ENCODE peak calls at places on chromosomes 6 and 20, in seven cellular contexts. One of them, this sample, is unnamed.

GRCh38 chr20:41275181-41275793 is 42.2 kb downstream of the ZHX3 start:
- DNase-seq in spleen: no peak
- DNase-seq in choroid plexus epithelial cell: peak
- DNase-seq in right lobe of liver: no peak
- DNase-seq in WTC11: no peak
- DNase-seq in A549: no peak
- DNase-seq in progenitor cell of endocrine pancreas: no peak
- DNase-seq in this sample: no peak

GRCh38 chr20:4666001-4666470 is 55.7 kb upstream of the PRND start:
- DNase-seq in choroid plexus epithelial cell: peak
- DNase-seq in A549: no peak
- DNase-seq in WTC11: no peak
- DNase-seq in right lobe of liver: no peak
- DNase-seq in spleen: no peak
- DNase-seq in progenitor cell of endocrine pancreas: no peak
- DNase-seq in this sample: peak

GRCh38 chr6:155221086-155221485 is 42.7 kb upstream of the CLDN20 start:
- DNase-seq in choroid plexus epithelial cell: no peak
- DNase-seq in right lobe of liver: no peak
- DNase-seq in spleen: no peak
- DNase-seq in progenitor cell of endocrine pancreas: no peak
- DNase-seq in WTC11: no peak
- DNase-seq in A549: no peak
- DNase-seq in this sample: peak

GRCh38 chr6:100879317-100879716 is 1.8 kb downstream of the ASCC3 start:
- DNase-seq in right lobe of liver: no peak
- DNase-seq in WTC11: no peak
- DNase-seq in spleen: no peak
- DNase-seq in progenitor cell of endocrine pancreas: no peak
- DNase-seq in A549: no peak
- DNase-seq in choroid plexus epithelial cell: no peak
- DNase-seq in this sample: no peak

GRCh38 chr20:49768204-49769124 is 44.2 kb upstream of the SLC9A8 start:
- DNase-seq in right lobe of liver: peak
- DNase-seq in progenitor cell of endocrine pancreas: no peak
- DNase-seq in choroid plexus epithelial cell: peak
- DNase-seq in spleen: no peak
- DNase-seq in WTC11: peak
- DNase-seq in A549: peak
- DNase-seq in this sample: peak

GRCh38 chr20:34689486-34689885 is 12.6 kb upstream of the PIGU start:
- DNase-seq in WTC11: no peak
- DNase-seq in A549: no peak
- DNase-seq in choroid plexus epithelial cell: peak
- DNase-seq in right lobe of liver: no peak
- DNase-seq in progenitor cell of endocrine pancreas: no peak
- DNase-seq in spleen: no peak
- DNase-seq in this sample: no peak

GRCh38 chr6:157546366-157546765 is 165.4 kb downstream of the ZDHHC14 start:
- DNase-seq in choroid plexus epithelial cell: peak
- DNase-seq in A549: no peak
- DNase-seq in WTC11: no peak
- DNase-seq in spleen: no peak
- DNase-seq in right lobe of liver: no peak
- DNase-seq in progenitor cell of endocrine pancreas: no peak
- DNase-seq in this sample: no peak

GRCh38 chr20:62661647-62662046 is 19.3 kb downstream of the SLCO4A1 start:
- DNase-seq in right lobe of liver: no peak
- DNase-seq in progenitor cell of endocrine pancreas: no peak
- DNase-seq in spleen: no peak
- DNase-seq in WTC11: no peak
- DNase-seq in choroid plexus epithelial cell: no peak
- DNase-seq in A549: no peak
- DNase-seq in this sample: no peak

GRCh38 chr6:14612016-14612415 is 494.4 kb downstream of the CD83 start:
- DNase-seq in spleen: no peak
- DNase-seq in right lobe of liver: no peak
- DNase-seq in A549: no peak
- DNase-seq in progenitor cell of endocrine pancreas: no peak
- DNase-seq in WTC11: no peak
- DNase-seq in choroid plexus epithelial cell: no peak
- DNase-seq in this sample: no peak

GRCh38 chr20:62662422-62662821 is 20.1 kb downstream of the SLCO4A1 start:
- DNase-seq in WTC11: no peak
- DNase-seq in A549: no peak
- DNase-seq in choroid plexus epithelial cell: peak
- DNase-seq in spleen: no peak
- DNase-seq in right lobe of liver: no peak
- DNase-seq in progenitor cell of endocrine pancreas: no peak
- DNase-seq in this sample: no peak

GRCh38 chr20:19568128-19568527 is 189.9 kb upstream of the RIN2 start:
- DNase-seq in spleen: no peak
- DNase-seq in progenitor cell of endocrine pancreas: no peak
- DNase-seq in A549: no peak
- DNase-seq in choroid plexus epithelial cell: no peak
- DNase-seq in right lobe of liver: no peak
- DNase-seq in WTC11: no peak
- DNase-seq in this sample: no peak

GRCh38 chr6:134328138-134328537 is 10.2 kb upstream of the SGK1 start:
- DNase-seq in WTC11: no peak
- DNase-seq in spleen: no peak
- DNase-seq in A549: no peak
- DNase-seq in choroid plexus epithelial cell: no peak
- DNase-seq in progenitor cell of endocrine pancreas: no peak
- DNase-seq in right lobe of liver: no peak
- DNase-seq in this sample: no peak

GRCh38 chr20:41387433-41387832 is 20.8 kb upstream of the EMILIN3 start:
- DNase-seq in A549: no peak
- DNase-seq in choroid plexus epithelial cell: peak
- DNase-seq in spleen: peak
- DNase-seq in WTC11: peak
- DNase-seq in progenitor cell of endocrine pancreas: no peak
- DNase-seq in right lobe of liver: no peak
- DNase-seq in this sample: no peak

GRCh38 chr20:9615118-9615517 is 100.7 kb downstream of the LAMP5 start:
- DNase-seq in right lobe of liver: no peak
- DNase-seq in progenitor cell of endocrine pancreas: no peak
- DNase-seq in choroid plexus epithelial cell: no peak
- DNase-seq in spleen: no peak
- DNase-seq in A549: no peak
- DNase-seq in WTC11: no peak
- DNase-seq in this sample: no peak

GRCh38 chr20:9615766-9616454 is 101.5 kb downstream of the LAMP5 start:
- DNase-seq in right lobe of liver: no peak
- DNase-seq in choroid plexus epithelial cell: no peak
- DNase-seq in A549: no peak
- DNase-seq in spleen: no peak
- DNase-seq in WTC11: no peak
- DNase-seq in progenitor cell of endocrine pancreas: no peak
- DNase-seq in this sample: no peak

GRCh38 chr20:9617062-9617461 is 102.7 kb downstream of the LAMP5 start:
- DNase-seq in progenitor cell of endocrine pancreas: peak
- DNase-seq in WTC11: peak
- DNase-seq in right lobe of liver: no peak
- DNase-seq in choroid plexus epithelial cell: peak
- DNase-seq in A549: peak
- DNase-seq in spleen: no peak
- DNase-seq in this sample: peak

GRCh38 chr20:9616455-9616805 is 102.0 kb downstream of the LAMP5 start:
- DNase-seq in right lobe of liver: no peak
- DNase-seq in WTC11: no peak
- DNase-seq in progenitor cell of endocrine pancreas: no peak
- DNase-seq in spleen: no peak
- DNase-seq in choroid plexus epithelial cell: no peak
- DNase-seq in A549: no peak
- DNase-seq in this sample: no peak

DNA sequence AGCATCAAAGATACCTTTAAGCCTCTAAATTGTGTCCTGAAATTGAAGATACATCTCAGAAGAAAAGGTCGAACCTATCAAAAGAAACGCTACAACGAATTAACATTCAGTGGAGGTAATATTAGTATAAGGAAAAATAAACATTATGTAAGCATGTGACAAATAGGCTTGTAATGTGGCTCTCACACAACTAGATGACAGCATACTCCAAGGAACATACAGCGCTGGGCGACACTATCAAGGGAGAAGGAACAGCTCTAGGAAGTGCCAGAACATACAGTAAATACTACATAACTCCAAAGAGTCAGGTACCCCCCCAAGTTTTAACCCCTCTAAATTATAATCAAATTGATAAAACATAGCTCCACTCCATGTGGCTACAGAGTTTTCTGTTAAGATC is 103.5 kb downstream of the LAMP5 start:
- DNase-seq in A549: peak
- DNase-seq in right lobe of liver: no peak
- DNase-seq in spleen: no peak
- DNase-seq in choroid plexus epithelial cell: peak
- DNase-seq in WTC11: peak
- DNase-seq in progenitor cell of endocrine pancreas: no peak
- DNase-seq in this sample: no peak
- TF ChIP-seq CTCF in A549: peak
- TF ChIP-seq CTCF in right lobe of liver: peak
- TF ChIP-seq CTCF in spleen: no peak
- TF ChIP-seq CTCF in choroid plexus epithelial cell: peak
- TF ChIP-seq CTCF in WTC11: no peak
- TF ChIP-seq CTCF in progenitor cell of endocrine pancreas: peak
- TF ChIP-seq CTCF in this sample: no peak

DNA sequence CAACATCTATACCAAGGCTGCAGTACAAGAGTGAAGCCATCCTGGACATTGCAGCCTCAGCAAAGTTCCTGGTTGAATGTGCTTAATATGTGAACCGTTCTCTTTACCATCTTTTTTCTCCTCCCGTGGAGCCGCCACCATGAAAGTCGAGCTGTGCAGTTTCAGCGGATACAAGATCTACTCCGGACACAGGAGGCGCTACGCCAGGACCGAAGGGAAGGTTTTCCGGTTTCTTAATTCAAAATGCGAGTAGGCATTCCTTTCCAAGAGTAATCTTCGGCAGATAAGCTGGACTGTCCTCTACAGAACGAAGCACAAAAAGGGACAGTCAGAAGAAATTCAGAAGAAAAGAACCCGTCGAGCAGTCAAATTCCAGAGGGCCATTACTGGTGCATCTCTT is 8.4 kb upstream of the LINC00237 start:
- DNase-seq in spleen: no peak
- DNase-seq in WTC11: no peak
- DNase-seq in right lobe of liver: no peak
- DNase-seq in progenitor cell of endocrine pancreas: no peak
- DNase-seq in choroid plexus epithelial cell: no peak
- DNase-seq in A549: no peak
- DNase-seq in this sample: no peak
- TF ChIP-seq CTCF in spleen: no peak
- TF ChIP-seq CTCF in WTC11: no peak
- TF ChIP-seq CTCF in right lobe of liver: no peak
- TF ChIP-seq CTCF in progenitor cell of endocrine pancreas: no peak
- TF ChIP-seq CTCF in choroid plexus epithelial cell: no peak
- TF ChIP-seq CTCF in A549: no peak
- TF ChIP-seq CTCF in this sample: no peak

GRCh38 chr6:105645166-105645565 is 242.3 kb upstream of the PREP start:
- DNase-seq in progenitor cell of endocrine pancreas: no peak
- DNase-seq in choroid plexus epithelial cell: peak
- DNase-seq in right lobe of liver: no peak
- DNase-seq in WTC11: no peak
- DNase-seq in A549: no peak
- DNase-seq in spleen: no peak
- DNase-seq in this sample: no peak

GRCh38 chr6:105645958-105646357 is 243.1 kb upstream of the PREP start:
- DNase-seq in choroid plexus epithelial cell: no peak
- DNase-seq in spleen: no peak
- DNase-seq in right lobe of liver: no peak
- DNase-seq in progenitor cell of endocrine pancreas: no peak
- DNase-seq in A549: no peak
- DNase-seq in WTC11: no peak
- DNase-seq in this sample: no peak

GRCh38 chr6:105642708-105643107 is 239.8 kb upstream of the PREP start:
- DNase-seq in progenitor cell of endocrine pancreas: no peak
- DNase-seq in WTC11: no peak
- DNase-seq in A549: no peak
- DNase-seq in spleen: no peak
- DNase-seq in choroid plexus epithelial cell: peak
- DNase-seq in right lobe of liver: no peak
- DNase-seq in this sample: no peak

GRCh38 chr6:105646391-105646867 is 243.5 kb upstream of the PREP start:
- DNase-seq in spleen: no peak
- DNase-seq in choroid plexus epithelial cell: peak
- DNase-seq in A549: no peak
- DNase-seq in progenitor cell of endocrine pancreas: no peak
- DNase-seq in right lobe of liver: no peak
- DNase-seq in WTC11: no peak
- DNase-seq in this sample: no peak

DNA sequence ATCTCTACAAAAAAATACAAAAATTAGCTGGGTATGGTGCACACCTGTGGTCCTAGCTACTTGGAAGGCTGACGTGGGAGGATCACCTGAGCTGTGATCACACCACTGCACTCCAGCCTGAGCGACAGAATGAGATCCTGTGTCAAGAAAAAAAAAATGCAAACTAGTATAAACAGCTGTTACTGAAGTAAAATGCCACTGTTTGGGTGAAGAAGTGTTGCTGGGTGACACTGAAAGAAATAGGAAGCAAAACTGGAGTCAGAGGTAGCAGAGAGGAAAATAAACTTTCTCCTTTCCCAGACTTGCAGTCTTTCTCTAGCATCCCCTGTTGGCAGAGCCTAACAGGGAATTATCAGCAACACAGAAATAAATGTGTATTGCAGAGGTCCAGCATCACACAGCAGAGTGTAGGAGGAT is 241.2 kb upstream of the PREP start:
- DNase-seq in progenitor cell of endocrine pancreas: no peak
- DNase-seq in WTC11: no peak
- DNase-seq in choroid plexus epithelial cell: peak
- DNase-seq in spleen: no peak
- DNase-seq in A549: no peak
- DNase-seq in right lobe of liver: no peak
- DNase-seq in this sample: no peak
- TF ChIP-seq CTCF in progenitor cell of endocrine pancreas: no peak
- TF ChIP-seq CTCF in WTC11: no peak
- TF ChIP-seq CTCF in choroid plexus epithelial cell: peak
- TF ChIP-seq CTCF in spleen: no peak
- TF ChIP-seq CTCF in A549: no peak
- TF ChIP-seq CTCF in right lobe of liver: no peak
- TF ChIP-seq CTCF in this sample: no peak

DNA sequence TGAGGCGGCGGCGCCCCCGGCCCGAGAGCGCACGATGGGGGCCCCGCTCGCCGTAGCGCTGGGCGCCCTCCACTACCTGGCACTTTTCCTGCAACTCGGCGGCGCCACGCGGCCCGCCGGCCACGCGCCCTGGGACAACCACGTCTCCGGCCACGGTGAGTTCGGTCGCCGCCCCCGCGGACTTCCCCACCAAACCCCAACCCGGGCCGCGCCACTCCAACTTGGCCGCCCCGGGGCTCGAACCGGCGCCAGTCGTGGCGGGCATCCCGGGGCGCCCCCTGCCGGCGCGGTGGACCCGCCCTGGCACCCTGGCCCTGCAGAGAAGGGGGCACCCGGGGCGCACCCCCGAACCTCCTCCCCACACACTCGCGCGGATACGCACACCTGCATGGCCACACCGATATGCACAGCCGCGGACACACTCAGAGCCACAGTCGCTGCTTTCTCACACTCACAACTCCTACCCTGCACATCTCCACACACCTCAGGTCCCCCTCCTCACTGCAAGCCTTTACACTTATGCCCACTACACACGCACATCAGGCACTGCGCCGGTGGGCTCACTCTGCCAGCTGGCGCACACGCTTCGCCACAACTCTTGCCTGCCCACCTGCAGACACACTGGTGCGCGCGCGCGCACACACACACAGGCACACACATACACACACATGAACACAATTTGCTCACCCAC is 535 bp downstream of the VSTM2L start:
- DNase-seq in WTC11: peak
- DNase-seq in choroid plexus epithelial cell: no peak
- DNase-seq in A549: peak
- DNase-seq in progenitor cell of endocrine pancreas: no peak
- DNase-seq in right lobe of liver: no peak
- DNase-seq in spleen: no peak
- DNase-seq in this sample: no peak
- TF ChIP-seq CTCF in WTC11: peak
- TF ChIP-seq CTCF in choroid plexus epithelial cell: peak
- TF ChIP-seq CTCF in A549: peak
- TF ChIP-seq CTCF in progenitor cell of endocrine pancreas: peak
- TF ChIP-seq CTCF in right lobe of liver: peak
- TF ChIP-seq CTCF in spleen: peak
- TF ChIP-seq CTCF in this sample: peak

This sample was measured in CD14-positive monocyte.